ENCODE peak calls at places on chromosome 11, in eight cellular contexts. C is trophoblast cell; L is hepatocyte; O is IMR-90; B is CD4-positive, CD25-positive, alpha-beta regulatory T cell; H is left ventricle myocardium inferior; Y is astrocyte; A is fibroblast of lung. P is an unnamed sample.

GRCh38 chr11:134454146-134454690 is 42.2 kb upstream of the B3GAT1 start:
- DNase-seq in C (no peak), L (no peak), O (no peak), B (no peak), H (no peak), Y (no peak), A (no peak), P (no peak)

GRCh38 chr11:109043318-109043717 is 378.4 kb downstream of the DDX10 start:
- DNase-seq in C (no peak), L (no peak), O (no peak), B (no peak), H (no peak), Y (no peak), A (no peak), P (no peak)

GRCh38 chr11:31783264-31783663 is 27.9 kb downstream of the PAX6 start:
- DNase-seq in C (no peak), L (no peak), O (no peak), B (no peak), H (no peak), Y (no peak), A (no peak), P (no peak)

GRCh38 chr11:35192347-35192746 is 53.4 kb downstream of the CD44 start:
- DNase-seq in C (no peak), L (peak), O (peak), B (no peak), H (peak), Y (no peak), A (peak), P (no peak)

GRCh38 chr11:45658292-45658991 is 7.0 kb downstream of the CHST1 start:
- DNase-seq in C (no peak), L (peak), O (peak), B (no peak), H (peak), Y (peak), A (peak), P (peak)

GRCh38 chr11:73551697-73552096 is 46.2 kb downstream of the FAM168A start:
- DNase-seq in C (no peak), L (no peak), O (no peak), B (no peak), H (no peak), Y (no peak), A (no peak), P (no peak)

GRCh38 chr11:2771758-2772466 is 72.1 kb upstream of the KCNQ1OT1 start:
- DNase-seq in C (no peak), L (no peak), O (no peak), B (no peak), H (peak), Y (no peak), A (no peak), P (peak)

GRCh38 chr11:252666-253065 is 15.9 kb downstream of the PSMD13 start:
- DNase-seq in C (no peak), L (no peak), O (no peak), B (no peak), H (no peak), Y (no peak), A (no peak), P (no peak)

GRCh38 chr11:118917488-118918127 is 8.1 kb downstream of the BCL9L start:
- DNase-seq in C (peak), L (peak), O (peak), B (peak), H (peak), Y (peak), A (peak), P (peak)

GRCh38 chr11:72569966-72570892 is 104.0 kb downstream of the PDE2A start:
- DNase-seq in C (peak), L (peak), O (peak), B (peak), H (no peak), Y (peak), A (peak), P (no peak)

GRCh38 chr11:120714448-120714847 is 202.9 kb downstream of the GRIK4 start:
- DNase-seq in C (no peak), L (no peak), O (no peak), B (no peak), H (no peak), Y (no peak), A (peak), P (no peak)

GRCh38 chr11:66862559-66863037 is 5.7 kb downstream of the LRFN4 start:
- DNase-seq in C (no peak), L (no peak), O (no peak), B (no peak), H (no peak), Y (no peak), A (no peak), P (peak)

GRCh38 chr11:2216400-2217064 is 44.9 kb upstream of the TH start:
- DNase-seq in C (no peak), L (no peak), O (no peak), B (no peak), H (no peak), Y (no peak), A (no peak), P (no peak)

GRCh38 chr11:72721689-72722049 is 30.5 kb downstream of the ARAP1 start:
- DNase-seq in C (no peak), L (peak), O (no peak), B (peak), H (peak), Y (peak), A (peak), P (no peak)

GRCh38 chr11:61951484-61952135 is 1.5 kb downstream of the BEST1 start:
- DNase-seq in C (no peak), L (no peak), O (no peak), B (no peak), H (no peak), Y (no peak), A (no peak), P (peak)

GRCh38 chr11:27396259-27396839 is 33.3 kb upstream of the CCDC34 start:
- DNase-seq in C (no peak), L (no peak), O (no peak), B (no peak), H (no peak), Y (no peak), A (no peak), P (no peak)

GRCh38 chr11:119782021-119782420 is 53.0 kb upstream of the NECTIN1 start:
- DNase-seq in C (peak), L (no peak), O (no peak), B (no peak), H (no peak), Y (no peak), A (no peak), P (peak)

GRCh38 chr11:74970852-74971395 is 17.8 kb upstream of the NEU3 start:
- DNase-seq in C (no peak), L (no peak), O (no peak), B (no peak), H (no peak), Y (no peak), A (no peak), P (no peak)

GRCh38 chr11:45320366-45320765 is 34.2 kb upstream of the SYT13 start:
- DNase-seq in C (no peak), L (no peak), O (no peak), B (no peak), H (no peak), Y (no peak), A (no peak), P (no peak)

GRCh38 chr11:126329644-126330200 is 25.8 kb upstream of the ST3GAL4 start:
- DNase-seq in C (no peak), L (no peak), O (peak), B (no peak), H (no peak), Y (no peak), A (no peak), P (no peak)

GRCh38 chr11:121741316-121741715 is 288.5 kb upstream of the SORL1-AS1 start:
- DNase-seq in C (no peak), L (peak), O (peak), B (no peak), H (peak), Y (no peak), A (peak), P (no peak)

GRCh38 chr11:32434387-32435151 is 770 bp downstream of the WT1 start:
- DNase-seq in C (no peak), L (no peak), O (no peak), B (no peak), H (no peak), Y (no peak), A (no peak), P (peak)

GRCh38 chr11:2651826-2652237 is 48.0 kb downstream of the KCNQ1OT1 start:
- DNase-seq in C (no peak), L (no peak), O (no peak), B (no peak), H (peak), Y (no peak), A (no peak), P (peak)

GRCh38 chr11:44861829-44862545 is 88.7 kb downstream of the TP53I11 start:
- DNase-seq in C (peak), L (peak), O (peak), B (peak), H (peak), Y (peak), A (peak), P (peak)

GRCh38 chr11:56509439-56509838 is 18.3 kb upstream of the OR5M8 start:
- DNase-seq in C (no peak), L (no peak), O (no peak), B (no peak), H (no peak), Y (no peak), A (no peak), P (no peak)

GRCh38 chr11:89182773-89183172 is 5.1 kb downstream of the TYR start:
- DNase-seq in C (no peak), L (no peak), O (peak), B (no peak), H (no peak), Y (peak), A (peak), P (no peak)

GRCh38 chr11:89608234-89608966 is 101.7 kb upstream of the TRIM77 start:
- DNase-seq in C (no peak), L (no peak), O (no peak), B (no peak), H (no peak), Y (no peak), A (no peak), P (no peak)

DNA sequence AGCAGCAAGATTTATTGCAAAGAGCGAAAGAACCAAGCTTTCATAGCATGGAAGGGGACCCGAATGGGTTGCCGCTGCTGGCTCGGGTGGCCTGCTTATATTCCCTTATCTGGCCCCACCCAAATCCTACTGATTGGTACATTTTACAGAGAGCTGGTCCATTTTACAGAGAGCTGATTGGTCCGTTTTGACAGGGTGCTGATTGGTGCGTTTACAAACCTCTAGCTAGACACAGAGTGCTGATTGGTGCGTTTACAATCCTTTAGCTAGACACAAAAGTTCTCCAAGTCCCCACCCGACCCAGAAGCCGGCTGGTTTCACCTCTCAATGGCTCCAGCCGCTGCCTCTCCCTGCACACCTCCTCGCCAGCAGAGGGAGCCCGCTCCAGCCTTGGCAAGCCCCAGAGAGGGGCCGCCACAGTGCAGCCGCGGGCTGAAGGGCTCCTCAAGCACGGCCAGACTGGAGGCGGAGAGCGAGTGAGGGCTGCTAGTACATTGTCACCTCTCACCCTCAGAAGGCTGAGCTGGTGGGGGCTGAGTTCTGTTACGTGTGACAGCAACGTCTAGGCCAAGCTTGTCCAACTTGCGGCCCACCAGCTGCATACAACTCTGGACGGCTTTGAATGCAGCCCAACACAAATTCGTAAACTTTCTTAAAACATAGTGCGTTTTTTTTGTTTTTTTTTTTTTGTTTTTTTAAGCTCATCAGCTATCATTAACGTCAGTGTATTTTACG is 8.7 kb downstream of the PTH start:
- DNase-seq in C (peak), L (peak), O (no peak), B (peak), H (peak), Y (no peak), A (peak), P (peak)
- H3K4me3 ChIP-seq in C (no peak), L (no peak), O (peak), B (peak), H (peak), Y (no peak), A (no peak), P (peak)

GRCh38 chr11:30345644-30346043 is 22.7 kb downstream of the ARL14EP start:
- DNase-seq in C (no peak), L (no peak), O (no peak), B (no peak), H (no peak), Y (no peak), A (no peak), P (no peak)
- H3K4me3 ChIP-seq in C (no peak), L (no peak), O (no peak), B (no peak), H (no peak), Y (no peak), A (no peak), P (no peak)

DNA sequence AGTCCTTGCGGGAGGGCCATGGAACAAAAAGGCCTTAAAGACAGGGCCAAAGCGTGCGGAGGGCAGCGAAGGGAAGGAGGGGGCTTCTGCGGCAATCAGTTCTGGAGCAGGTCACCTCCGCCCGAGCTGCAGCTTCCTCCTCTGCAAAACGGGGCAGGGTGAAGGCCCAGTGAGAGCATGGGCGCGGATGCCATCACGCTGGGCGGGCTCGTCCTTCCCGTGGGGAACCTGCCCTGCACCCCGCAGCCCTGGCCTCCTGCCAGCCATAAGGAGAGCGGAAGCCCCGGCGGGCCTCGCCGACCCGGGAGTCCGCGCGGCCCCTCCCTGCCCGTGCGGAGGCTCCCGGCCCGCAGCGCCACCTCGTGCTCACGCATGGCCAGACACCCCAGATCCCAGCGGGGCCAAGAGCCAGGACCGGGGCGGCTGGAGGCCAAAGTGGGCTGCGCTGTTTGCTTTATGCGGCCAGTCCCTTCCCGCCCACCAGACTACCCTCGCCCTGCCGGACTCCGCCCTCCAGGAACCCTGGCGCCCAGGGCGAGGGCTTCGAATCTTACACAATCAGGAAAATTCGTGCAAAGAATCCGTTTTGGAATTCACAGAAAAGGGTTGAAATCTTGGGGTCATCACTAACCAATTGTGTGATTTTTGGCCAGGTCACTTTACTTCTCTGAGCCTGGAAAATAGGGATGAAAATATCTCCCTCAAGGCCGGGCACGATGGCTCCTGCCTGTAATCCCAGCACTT is 16.1 kb downstream of the TSKU start:
- DNase-seq in C (peak), L (peak), O (peak), B (peak), H (peak), Y (peak), A (peak), P (peak)
- H3K4me3 ChIP-seq in C (no peak), L (no peak), O (no peak), B (no peak), H (peak), Y (no peak), A (peak), P (peak)

GRCh38 chr11:107916671-107917241 is 11.5 kb upstream of the RAB39A start:
- DNase-seq in C (no peak), L (peak), O (no peak), B (peak), H (no peak), Y (no peak), A (peak), P (peak)
- H3K4me3 ChIP-seq in C (no peak), L (no peak), O (no peak), B (no peak), H (no peak), Y (no peak), A (no peak), P (no peak)

GRCh38 chr11:106326087-106326486 is 248.6 kb downstream of the AASDHPPT start:
- DNase-seq in C (no peak), L (no peak), O (no peak), B (no peak), H (no peak), Y (no peak), A (no peak), P (no peak)
- H3K4me3 ChIP-seq in C (no peak), L (no peak), O (no peak), B (no peak), H (no peak), Y (no peak), A (no peak), P (no peak)

DNA sequence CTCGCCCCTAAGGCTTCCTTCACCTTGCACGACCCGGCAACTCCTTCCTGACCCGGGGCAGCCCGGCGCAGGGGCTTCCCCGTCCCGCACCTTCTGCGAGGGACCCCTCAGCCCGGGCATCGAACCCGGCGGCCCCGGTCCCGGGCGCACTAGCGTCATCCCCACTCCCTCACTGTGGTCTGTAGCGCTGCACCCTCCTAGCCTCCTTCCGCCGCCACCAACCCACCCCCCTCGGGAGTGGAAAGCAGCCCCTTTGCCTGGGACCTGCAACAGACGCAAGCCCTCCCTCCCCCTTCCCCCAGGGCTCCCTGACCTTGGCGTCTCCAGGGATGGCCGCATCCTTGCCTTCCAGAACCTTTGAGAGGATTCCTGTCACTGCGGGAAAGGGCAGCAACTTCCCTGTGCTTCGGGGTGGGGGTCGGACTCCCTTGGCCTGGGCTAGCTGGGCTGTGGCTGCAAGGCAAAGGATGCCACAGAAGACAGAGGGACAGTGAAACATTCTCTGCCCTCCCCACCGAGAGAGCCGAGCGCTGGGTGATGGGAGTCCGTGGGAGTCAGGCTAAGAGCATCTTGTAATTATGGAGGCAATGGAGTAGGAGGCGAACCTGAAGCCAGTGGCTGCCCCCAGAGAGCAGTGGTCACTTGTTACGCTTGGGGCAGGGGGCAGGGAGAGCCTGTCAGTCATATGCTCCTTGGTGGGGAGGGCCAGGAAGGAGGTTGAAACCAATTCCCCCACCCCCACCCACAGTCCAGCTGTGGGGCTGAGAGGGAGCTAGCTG is 835 bp downstream of the TMEM132A start:
- DNase-seq in C (no peak), L (no peak), O (no peak), B (no peak), H (no peak), Y (no peak), A (no peak), P (peak)
- H3K4me3 ChIP-seq in C (peak), L (peak), O (peak), B (no peak), H (peak), Y (peak), A (peak), P (peak)